ENCODE peak calls at places on chromosomes 1 and 21, in eight cellular contexts. R is PC-9, K is transverse colon, I is colonic mucosa, M is heart left ventricle, A is A673, Z is PC-3, D is HCT116. N is an unnamed sample.

GRCh38 chr1:44484155-44484688 is 79.2 kb downstream of the RNF220 start:
- DNase-seq in D (no peak), R (no peak), Z (no peak), A (no peak), I (no peak), M (no peak), K (no peak), N (no peak)

GRCh38 chr1:25039229-25039628 is 109.2 kb upstream of the RUNX3 start:
- DNase-seq in Z (no peak), I (no peak), D (no peak), A (no peak), M (peak; percentile 25), R (no peak), K (no peak), N (no peak)

GRCh38 chr1:19825298-19825697 is 10.2 kb upstream of the RNF186 start:
- DNase-seq in Z (no peak), K (no peak), D (no peak), M (no peak), A (peak; percentile 26), I (no peak), R (no peak), N (peak; percentile 89)

GRCh38 chr1:198499588-198499987 is 40.9 kb downstream of the ATP6V1G3 start:
- DNase-seq in R (no peak), K (no peak), A (no peak), M (no peak), D (no peak), Z (no peak), I (no peak), N (no peak)

GRCh38 chr1:228345201-228345930 is 61.3 kb downstream of the TRIM11 start:
- DNase-seq in M (peak; percentile 61), D (no peak), Z (no peak), I (no peak), A (no peak), R (no peak), K (peak; percentile 3), N (peak; percentile 8)

GRCh38 chr1:173168941-173169340 is 38.2 kb downstream of the TNFSF4 start:
- DNase-seq in I (no peak), M (no peak), D (no peak), Z (no peak), K (no peak), A (no peak), R (no peak), N (no peak)

GRCh38 chr1:168085401-168085872 is 51.3 kb downstream of the GPR161 start:
- DNase-seq in A (no peak), Z (no peak), D (no peak), K (no peak), M (peak; percentile 76), I (no peak), R (no peak), N (peak; percentile 57)

GRCh38 chr21:25750085-25750484 is 15.3 kb downstream of the GABPA start:
- DNase-seq in R (no peak), M (no peak), A (no peak), I (no peak), Z (no peak), K (no peak), D (no peak), N (no peak)

GRCh38 chr1:245997471-245998258 is 509.4 kb downstream of the SMYD3 start:
- DNase-seq in A (no peak), K (no peak), I (no peak), R (no peak), Z (peak; percentile 86), M (peak; percentile 66), D (no peak), N (peak; percentile 71)

GRCh38 chr1:48931571-48932251 is 155.0 kb upstream of the BEND5 start:
- DNase-seq in Z (peak; percentile 91), K (no peak), R (peak; percentile 52), A (peak; percentile 53), I (no peak), M (no peak), D (no peak), N (no peak)

GRCh38 chr21:35525443-35525842 is 476.3 kb upstream of the RUNX1 start:
- DNase-seq in A (no peak), K (no peak), M (no peak), R (no peak), D (peak; percentile 21), I (no peak), Z (peak; percentile 81), N (no peak)

GRCh38 chr1:155196893-155197638 is 10.6 kb downstream of the THBS3 start:
- DNase-seq in R (no peak), I (no peak), D (no peak), A (no peak), Z (no peak), K (no peak), M (peak; percentile 32), N (peak; percentile 81)

GRCh38 chr1:162704673-162705424 is 72.6 kb downstream of the DDR2 start:
- DNase-seq in R (no peak), A (no peak), K (no peak), I (no peak), D (no peak), Z (no peak), M (no peak), N (no peak)

GRCh38 chr1:117573386-117574040 is 32.3 kb upstream of the TENT5C start:
- DNase-seq in R (no peak), D (no peak), I (peak; percentile 59), M (peak; percentile 16), K (peak; percentile 8), A (peak; percentile 77), Z (peak; percentile 14), N (peak; percentile 62)

GRCh38 chr1:17485280-17485679 is 45.8 kb upstream of the RCC2 start:
- DNase-seq in I (no peak), Z (peak; percentile 50), R (no peak), D (no peak), K (no peak), M (no peak), A (peak; percentile 25), N (no peak)

GRCh38 chr1:212297338-212297737 is 12.1 kb downstream of the PPP2R5A start:
- DNase-seq in Z (no peak), I (no peak), K (no peak), A (no peak), M (no peak), D (no peak), R (no peak), N (no peak)

GRCh38 chr1:218683224-218683623 is 338.1 kb downstream of the TGFB2 start:
- DNase-seq in Z (peak; percentile 46), I (no peak), K (no peak), D (no peak), R (no peak), M (no peak), A (no peak), N (no peak)
- TF ChIP-seq CTCF in Z (peak; percentile 53), I (no peak), K (no peak), D (no peak), R (no peak), M (no peak), A (no peak), N (no peak)

GRCh38 chr1:62285440-62285839 is 33.8 kb downstream of the KANK4 start:
- DNase-seq in D (no peak), K (no peak), R (no peak), Z (peak; percentile 50), A (no peak), I (peak; percentile 58), M (no peak), N (no peak)
- H3K4me1 ChIP-seq in D (no peaks in the 10 kb centered on the region), K (no peaks in the 10 kb centered on the region), R (peaks cover 18% of the 10 kb centered on the region), Z (peaks cover 39% of the 10 kb centered on the region), A (peaks cover 50% of the 10 kb centered on the region), I (no peaks in the 10 kb centered on the region), M (no peaks in the 10 kb centered on the region), N (peaks cover 38% of the 10 kb centered on the region)

GRCh38 chr1:5693595-5693994 is 298.6 kb downstream of the NPHP4 start:
- DNase-seq in Z (no peak), A (no peak), K (no peak), D (no peak), R (no peak), M (no peak), I (no peak), N (no peak)
- H3K4me3 ChIP-seq in Z (no peak overlapping the region), A (no peak overlapping the region), K (no peak overlapping the region), D (no peak overlapping the region), R (no peak overlapping the region), M (no peak overlapping the region), I (no peak overlapping the region), N (no peak overlapping the region)

GRCh38 chr1:181083842-181084605 is 4.5 kb upstream of the IER5 start:
- DNase-seq in A (peak; percentile 72), I (peak; percentile 60), Z (peak; percentile 48), D (peak; percentile 49), M (no peak), K (peak; percentile 71), R (peak; percentile 56), N (peak; percentile 68)
- TF ChIP-seq CTCF in A (peak; percentile 64), I (peak; percentile 54), Z (peak; percentile 45), D (peak; percentile 64), M (peak; percentile 37), K (peak; percentile 52), R (peak; percentile 32), N (peak; percentile 42)

DNA sequence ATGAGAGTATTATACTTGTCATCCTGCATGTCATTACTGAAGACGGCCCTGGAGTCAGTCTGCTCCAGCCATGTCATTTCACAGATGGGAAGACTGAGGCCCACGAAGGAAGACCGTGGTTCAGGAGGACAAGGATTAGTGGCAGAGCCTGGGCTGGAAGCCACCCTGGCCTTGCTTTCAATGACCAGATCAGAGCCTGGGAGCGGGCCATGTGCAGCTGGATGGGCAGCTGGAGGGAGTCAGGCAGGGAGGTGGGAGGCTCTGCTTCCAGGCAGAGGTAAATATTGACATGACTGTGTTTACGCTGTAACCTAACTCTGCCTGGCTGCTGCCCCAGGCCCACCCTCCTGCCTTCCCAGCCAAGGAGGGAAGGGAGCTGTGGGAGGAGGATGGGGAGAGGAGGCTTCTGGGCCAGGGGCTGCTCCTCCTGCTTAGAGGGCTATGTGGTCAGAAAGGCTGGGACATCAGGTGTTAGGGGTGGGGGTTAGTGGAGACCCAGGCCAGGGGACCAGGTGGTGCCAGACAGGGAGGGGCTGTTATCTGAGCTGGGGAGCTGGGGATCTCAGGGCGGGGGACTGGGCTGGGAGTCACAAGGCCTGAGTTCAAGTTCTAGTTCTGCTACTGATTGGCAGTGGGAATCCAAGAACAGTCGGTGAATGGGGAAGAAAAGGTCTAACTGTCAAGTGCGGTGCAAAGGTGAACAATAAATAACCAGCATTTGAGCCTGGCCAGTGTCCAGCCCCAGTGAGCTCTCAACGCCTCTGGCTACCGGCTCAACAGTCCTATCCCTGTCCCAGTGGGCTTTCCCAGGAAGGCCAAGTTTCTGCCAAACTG is 48.5 kb upstream of the ECE1 start:
- DNase-seq in D (no peak), Z (peak; percentile 87), R (peak; percentile 36), K (peak; percentile 75), M (peak; percentile 80), A (no peak), I (peak; percentile 71), N (peak; percentile 96)
- H3K4me1 ChIP-seq in D (peaks cover 48% of the 10 kb centered on the region), Z (peaks cover 90% of the 10 kb centered on the region), R (peaks cover 72% of the 10 kb centered on the region), K (peaks cover 85% of the 10 kb centered on the region), M (peaks cover 98% of the 10 kb centered on the region), A (peaks cover 22% of the 10 kb centered on the region), I (peaks cover 54% of the 10 kb centered on the region), N (peaks cover 100% of the 10 kb centered on the region)